ENCODE peak calls at places on chromosome 9, in six cellular contexts. One of them, this sample, is unnamed.

GRCh38 chr9:21326526-21327139 is 8.6 kb downstream of the KLHL9 start:
- DNase-seq in transverse colon: no peak
- DNase-seq in GM04504: peak; percentile 16
- DNase-seq in aorta: no peak
- DNase-seq in heart left ventricle: no peak
- DNase-seq in HCT116: no peak
- DNase-seq in this sample: no peak

GRCh38 chr9:93801581-93802284 is 153.4 kb downstream of the BARX1 start:
- DNase-seq in HCT116: no peak
- DNase-seq in transverse colon: no peak
- DNase-seq in heart left ventricle: no peak
- DNase-seq in GM04504: no peak
- DNase-seq in aorta: peak; percentile 42
- DNase-seq in this sample: no peak

GRCh38 chr9:95515272-95516113 is 1.3 kb downstream of the PTCH1 start:
- DNase-seq in transverse colon: peak; percentile 37
- DNase-seq in heart left ventricle: peak; percentile 20
- DNase-seq in HCT116: no peak
- DNase-seq in aorta: no peak
- DNase-seq in GM04504: no peak
- DNase-seq in this sample: no peak

GRCh38 chr9:130129425-130130061 is 42.7 kb upstream of the NCS1 start:
- DNase-seq in HCT116: no peak
- DNase-seq in transverse colon: no peak
- DNase-seq in heart left ventricle: no peak
- DNase-seq in GM04504: no peak
- DNase-seq in aorta: no peak
- DNase-seq in this sample: no peak

GRCh38 chr9:36488322-36488838 is 84.3 kb upstream of the MELK start:
- DNase-seq in transverse colon: no peak
- DNase-seq in heart left ventricle: no peak
- DNase-seq in GM04504: no peak
- DNase-seq in aorta: no peak
- DNase-seq in HCT116: no peak
- DNase-seq in this sample: no peak

GRCh38 chr9:136343121-136343883 is 16.0 kb downstream of the GPSM1 start:
- DNase-seq in aorta: no peak
- DNase-seq in heart left ventricle: peak; percentile 76
- DNase-seq in HCT116: no peak
- DNase-seq in GM04504: no peak
- DNase-seq in transverse colon: no peak
- DNase-seq in this sample: no peak

GRCh38 chr9:136901516-136902258 is 15.4 kb downstream of the TRAF2 start:
- DNase-seq in transverse colon: peak; percentile 79
- DNase-seq in heart left ventricle: peak; percentile 46
- DNase-seq in HCT116: peak; percentile 41
- DNase-seq in aorta: no peak
- DNase-seq in GM04504: no peak
- DNase-seq in this sample: no peak

GRCh38 chr9:77751341-77752091 is 103.4 kb upstream of the GNA14 start:
- DNase-seq in heart left ventricle: peak; percentile 36
- DNase-seq in GM04504: peak; percentile 58
- DNase-seq in aorta: no peak
- DNase-seq in HCT116: peak; percentile 12
- DNase-seq in transverse colon: no peak
- DNase-seq in this sample: no peak

GRCh38 chr9:137762414-137763061 is 115.0 kb upstream of the CACNA1B start:
- DNase-seq in aorta: no peak
- DNase-seq in HCT116: no peak
- DNase-seq in heart left ventricle: no peak
- DNase-seq in GM04504: no peak
- DNase-seq in transverse colon: peak; percentile 72
- DNase-seq in this sample: no peak